ENCODE peak calls at places on chromosome 7, in four cellular contexts. G is H9, B is H1, V is mesendoderm. N is an unnamed sample.

GRCh38 chr7:100472854-100473499 is 6.0 kb downstream of the TSC22D4 start:
- DNase-seq in G (no peak), B (no peak), V (no peak), N (peak)

GRCh38 chr7:132666786-132667185 is 90.5 kb upstream of the PLXNA4 start:
- DNase-seq in G (no peak), B (peak), V (no peak), N (no peak)

GRCh38 chr7:83947260-83947659 is 247.3 kb downstream of the SEMA3A start:
- DNase-seq in G (peak), B (no peak), V (peak), N (no peak)

GRCh38 chr7:29839302-29839701 is 33.0 kb downstream of the WIPF3 start:
- DNase-seq in G (no peak), B (no peak), V (peak), N (peak)

GRCh38 chr7:23482686-23483085 is 12.4 kb upstream of the IGF2BP3 start:
- DNase-seq in G (no peak), B (no peak), V (no peak), N (no peak)

GRCh38 chr7:142496545-142496991 is 238.7 kb upstream of the PRSS58 start:
- DNase-seq in G (no peak), B (no peak), V (no peak), N (peak)

GRCh38 chr7:93799750-93800357 is 90.7 kb downstream of the TFPI2 start:
- DNase-seq in G (no peak), B (no peak), V (peak), N (peak)

GRCh38 chr7:2862831-2863361 is 18.8 kb upstream of the GNA12 start:
- DNase-seq in G (no peak), B (no peak), V (peak), N (peak)

GRCh38 chr7:134908289-134908688 is 78.0 kb upstream of the AGBL3 start:
- DNase-seq in G (no peak), B (no peak), V (no peak), N (peak)

GRCh38 chr7:24343614-24344013 is 59.6 kb downstream of the NPY start:
- DNase-seq in G (no peak), B (no peak), V (no peak), N (no peak)

GRCh38 chr7:150753239-150753638 is 16.0 kb downstream of the GIMAP5 start:
- DNase-seq in G (no peak), B (no peak), V (no peak), N (no peak)

GRCh38 chr7:142356166-142356565 is 98.3 kb upstream of the PRSS58 start:
- DNase-seq in G (no peak), B (no peak), V (no peak), N (no peak)

GRCh38 chr7:128830231-128831177 is at the start of gene FLNC:
- DNase-seq in G (no peak), B (peak), V (peak), N (peak)

GRCh38 chr7:21067216-21067615 is 280.5 kb upstream of the SP8 start:
- DNase-seq in G (no peak), B (no peak), V (no peak), N (no peak)

GRCh38 chr7:100466830-100467605 is 3.0 kb upstream of the SPACDR start:
- DNase-seq in G (peak), B (no peak), V (no peak), N (no peak)

GRCh38 chr7:22885824-22886255 is 63.2 kb upstream of the TOMM7 start:
- DNase-seq in G (no peak), B (no peak), V (no peak), N (peak)

GRCh38 chr7:97270280-97270679 is 152.8 kb downstream of the SDHAF3 start:
- DNase-seq in G (no peak), B (no peak), V (no peak), N (no peak)

GRCh38 chr7:128874140-128875031 is 11.7 kb downstream of the ATP6V1F start:
- DNase-seq in G (no peak), B (no peak), V (no peak), N (no peak)

GRCh38 chr7:99372275-99373085 is 2.0 kb upstream of the ARPC1B start:
- DNase-seq in G (no peak), B (no peak), V (no peak), N (peak)

GRCh38 chr7:82697897-82698296 is 254.3 kb upstream of the CACNA2D1 start:
- DNase-seq in G (no peak), B (no peak), V (no peak), N (peak)

GRCh38 chr7:130852867-130853266 is 118.9 kb upstream of the KLF14 start:
- DNase-seq in G (no peak), B (no peak), V (no peak), N (no peak)

DNA sequence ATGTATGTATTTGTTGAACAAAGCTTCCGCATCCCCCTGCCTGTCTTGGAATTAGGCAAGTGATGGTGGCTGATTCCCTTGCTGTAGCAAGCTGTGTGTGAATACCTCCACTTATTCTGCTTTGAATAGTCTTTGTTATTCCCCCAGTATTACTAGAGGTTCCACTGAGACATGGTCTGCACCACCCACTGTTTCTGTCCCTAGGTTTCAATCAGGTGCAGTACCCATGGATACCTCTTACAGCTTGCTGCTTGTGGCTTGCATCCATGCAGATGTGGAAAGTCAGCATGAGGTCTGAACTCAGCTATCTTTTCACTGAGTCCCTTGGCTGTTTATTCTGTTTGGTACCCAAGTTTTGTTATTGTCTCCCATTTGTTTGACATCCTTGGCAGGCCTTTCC is 447.4 kb downstream of the GRM8 start:
- DNase-seq in G (peak), B (no peak), V (peak), N (no peak)
- H3K56ac ChIP-seq in G (no peak), B (no peak), V (no peak), N (no peak)

DNA sequence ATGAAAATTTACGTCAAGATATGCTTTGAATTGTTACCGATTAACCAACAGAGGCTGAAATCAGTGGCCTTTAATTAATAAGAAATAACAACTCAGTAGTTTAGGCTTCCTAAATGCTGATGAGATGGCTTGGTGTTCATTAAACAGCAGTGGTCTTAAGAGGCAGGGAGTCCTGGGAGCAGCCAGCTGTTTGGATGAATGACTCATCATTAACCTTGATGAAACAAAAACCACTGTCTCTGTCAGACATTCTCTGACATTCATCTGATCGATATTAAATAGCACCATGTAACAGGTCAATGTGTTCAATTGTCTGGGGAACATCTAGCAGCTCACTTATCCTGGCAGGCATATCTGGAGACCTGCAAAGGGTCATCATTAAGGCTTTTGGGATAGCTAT is 234.2 kb upstream of the LRRN3 start:
- DNase-seq in G (no peak), B (no peak), V (peak), N (peak)
- H3K56ac ChIP-seq in G (no peak), B (no peak), V (no peak), N (no peak)

DNA sequence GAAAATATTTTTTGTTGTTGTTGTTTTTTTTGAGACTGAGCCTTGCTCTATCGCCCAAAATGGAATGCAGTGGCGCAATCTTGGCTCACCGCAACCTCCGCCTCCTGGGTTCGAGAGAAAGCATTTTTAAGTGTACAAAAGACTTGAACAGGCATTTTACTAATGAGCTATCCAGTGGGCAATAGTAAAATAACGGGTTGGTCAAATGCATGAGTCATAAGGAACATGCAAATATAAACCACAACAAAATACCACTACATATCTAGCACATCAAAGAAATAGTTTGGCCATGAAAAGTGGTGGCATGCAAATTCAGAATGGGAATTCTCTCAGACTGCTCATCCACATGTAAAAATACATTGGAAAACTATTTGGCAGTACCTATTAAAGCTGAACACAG is 71.7 kb upstream of the TMEM106B start:
- DNase-seq in G (no peak), B (no peak), V (no peak), N (no peak)
- H3K56ac ChIP-seq in G (no peak), B (no peak), V (no peak), N (no peak)

GRCh38 chr7:46628389-46628788 is 707.3 kb upstream of the IGFBP3 start:
- DNase-seq in G (no peak), B (no peak), V (no peak), N (no peak)
- H3K56ac ChIP-seq in G (no peak), B (no peak), V (no peak), N (no peak)

GRCh38 chr7:43217055-43217454 is 104.6 kb downstream of the HECW1 start:
- DNase-seq in G (no peak), B (no peak), V (no peak), N (no peak)
- H3K56ac ChIP-seq in G (no peak), B (no peak), V (no peak), N (no peak)

GRCh38 chr7:152430857-152431256 is 4.9 kb downstream of the KMT2C start:
- DNase-seq in G (no peak), B (no peak), V (no peak), N (no peak)

GRCh38 chr7:152436279-152437147 is 710 bp upstream of the KMT2C start:
- DNase-seq in G (peak), B (peak), V (peak), N (peak)

DNA sequence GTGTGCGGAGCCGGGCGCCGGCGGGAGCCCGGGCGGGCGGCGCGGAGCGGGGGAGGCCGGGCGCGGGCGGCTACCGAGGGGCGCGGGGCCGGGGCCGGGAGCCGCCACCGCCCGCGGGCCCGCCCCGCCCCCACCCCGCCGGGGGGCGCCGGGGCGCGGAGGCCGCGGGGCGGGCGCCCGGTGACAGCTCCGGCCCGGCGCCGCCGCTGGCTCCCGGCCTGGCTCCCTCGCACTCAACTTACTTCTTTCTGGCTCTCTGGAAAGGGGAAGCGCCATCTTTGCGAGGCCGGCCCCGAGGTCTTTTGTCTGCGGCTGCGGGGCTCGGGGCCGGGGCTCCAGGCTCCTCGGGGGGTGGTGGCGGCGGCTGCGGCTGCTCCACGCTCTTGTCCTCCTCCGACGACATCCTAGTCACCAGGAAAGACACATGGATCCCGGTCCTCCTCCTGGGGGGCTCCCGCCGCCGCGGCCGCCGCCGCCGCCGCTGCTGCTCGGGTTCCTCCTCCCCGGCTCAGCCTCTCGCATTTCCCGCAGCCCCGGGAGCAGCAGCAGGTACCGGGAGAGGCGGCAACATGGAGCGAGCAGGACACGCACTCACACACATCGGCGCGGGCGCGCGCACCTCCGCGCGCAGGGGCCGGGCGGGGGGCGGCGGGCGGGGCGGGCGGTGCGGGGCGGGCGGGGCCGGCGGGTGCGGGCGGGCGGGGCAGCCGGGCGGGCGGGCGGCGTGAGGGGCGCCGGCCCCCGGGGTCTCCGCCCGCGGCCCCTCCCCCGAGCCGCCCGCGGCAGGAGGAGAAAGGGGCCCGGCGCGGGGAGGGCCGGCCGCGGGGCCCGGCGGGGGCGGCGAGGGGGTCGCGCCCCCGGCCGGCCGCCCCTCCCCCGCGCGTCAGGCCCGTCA is at the start of gene KMT2C:
- DNase-seq in G (peak), B (peak), V (peak), N (peak)
- H3K56ac ChIP-seq in G (no peak), B (no peak), V (peak), N (peak)

DNA sequence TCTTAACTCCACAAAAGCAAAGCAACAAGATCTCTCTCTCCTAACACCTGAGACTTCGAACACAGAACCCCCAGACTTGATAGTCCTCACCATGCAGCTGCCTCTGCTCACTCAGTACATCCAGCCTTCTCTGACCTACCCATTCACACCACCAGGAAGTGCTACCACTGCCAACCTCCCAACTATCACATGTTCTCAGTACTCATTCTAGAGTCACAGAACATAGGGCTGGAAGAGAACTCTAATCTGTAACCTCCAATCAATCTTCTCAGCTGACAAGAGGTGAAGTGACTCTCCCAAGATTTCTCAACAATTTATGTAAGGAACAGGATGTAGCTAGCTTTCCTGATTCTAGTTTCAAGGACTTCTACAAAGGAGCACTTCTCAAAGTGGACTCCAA is 3.8 kb downstream of the NUDCD3 start:
- DNase-seq in G (no peak), B (no peak), V (peak), N (peak)
- H3K56ac ChIP-seq in G (no peak), B (no peak), V (no peak), N (no peak)

GRCh38 chr7:17255930-17256329 is 42.5 kb upstream of the AHR start:
- DNase-seq in G (no peak), B (no peak), V (no peak), N (no peak)

GRCh38 chr7:17253885-17254284 is 44.6 kb upstream of the AHR start:
- DNase-seq in G (no peak), B (no peak), V (no peak), N (no peak)

DNA sequence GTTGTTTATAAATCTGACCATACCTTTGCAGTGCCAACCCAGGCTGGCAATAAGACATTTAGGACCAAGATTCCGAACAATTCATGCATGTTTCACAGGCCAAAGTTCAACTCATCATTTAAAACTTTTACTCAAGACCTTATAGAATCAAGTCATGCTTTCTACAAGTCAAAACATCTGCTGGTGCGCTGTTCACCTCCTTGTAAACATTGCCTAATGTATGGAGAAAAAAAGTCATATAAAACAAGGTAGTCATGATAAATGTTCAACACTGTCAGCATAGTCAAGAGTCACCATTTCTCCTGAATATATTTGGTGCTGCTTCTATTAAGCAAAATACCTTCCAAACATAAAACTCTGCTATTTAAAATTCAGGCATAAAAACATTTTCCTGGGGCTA is 42.1 kb upstream of the AHR start:
- DNase-seq in G (no peak), B (no peak), V (no peak), N (no peak)
- H3K56ac ChIP-seq in G (no peak), B (no peak), V (no peak), N (no peak)